ENCODE peak calls at places on chromosome 11, in five cellular contexts. N is A549, O is transverse colon, A is colonic mucosa, L is cardiac fibroblast. D is an unnamed sample.

GRCh38 chr11:75534291-75535038 is 8.7 kb upstream of the GDPD5 start:
- DNase-seq in N (no peak), O (peak), A (peak), L (no peak), D (no peak)

GRCh38 chr11:44072757-44073658 is 6.9 kb downstream of the ACCS start:
- DNase-seq in N (no peak), L (no peak), O (no peak), A (no peak), D (no peak)

GRCh38 chr11:100637706-100638105 is 49.4 kb upstream of the ARHGAP42 start:
- DNase-seq in N (no peak), L (no peak), O (no peak), A (no peak), D (no peak)

GRCh38 chr11:35963911-35964310 is 20.0 kb downstream of the LDLRAD3 start:
- DNase-seq in L (peak), N (no peak), O (no peak), A (no peak), D (no peak)

GRCh38 chr11:119706887-119707286 is 22.1 kb downstream of the NECTIN1 start:
- DNase-seq in N (peak), L (no peak), O (no peak), A (no peak), D (no peak)

GRCh38 chr11:17779861-17780594 is 45.4 kb downstream of the KCNC1 start:
- DNase-seq in L (no peak), N (no peak), A (no peak), O (no peak), D (no peak)

GRCh38 chr11:96827164-96827563 is 437.4 kb downstream of the JRKL start:
- DNase-seq in O (no peak), L (peak), N (no peak), A (no peak), D (no peak)

GRCh38 chr11:70501026-70501901 is 102.9 kb downstream of the CTTN start:
- DNase-seq in O (no peak), L (peak), A (no peak), N (no peak), D (no peak)

GRCh38 chr11:28760676-28761390 is 652.6 kb downstream of the METTL15 start:
- DNase-seq in L (no peak), O (no peak), A (no peak), N (no peak), D (no peak)

GRCh38 chr11:131370901-131371790 is 731 bp downstream of the NTM start:
- DNase-seq in L (no peak), N (no peak), O (no peak), A (no peak), D (no peak)
- H3K4me3 ChIP-seq in L (no peak), N (no peak), O (no peak), A (no peak), D (no peak)

DNA sequence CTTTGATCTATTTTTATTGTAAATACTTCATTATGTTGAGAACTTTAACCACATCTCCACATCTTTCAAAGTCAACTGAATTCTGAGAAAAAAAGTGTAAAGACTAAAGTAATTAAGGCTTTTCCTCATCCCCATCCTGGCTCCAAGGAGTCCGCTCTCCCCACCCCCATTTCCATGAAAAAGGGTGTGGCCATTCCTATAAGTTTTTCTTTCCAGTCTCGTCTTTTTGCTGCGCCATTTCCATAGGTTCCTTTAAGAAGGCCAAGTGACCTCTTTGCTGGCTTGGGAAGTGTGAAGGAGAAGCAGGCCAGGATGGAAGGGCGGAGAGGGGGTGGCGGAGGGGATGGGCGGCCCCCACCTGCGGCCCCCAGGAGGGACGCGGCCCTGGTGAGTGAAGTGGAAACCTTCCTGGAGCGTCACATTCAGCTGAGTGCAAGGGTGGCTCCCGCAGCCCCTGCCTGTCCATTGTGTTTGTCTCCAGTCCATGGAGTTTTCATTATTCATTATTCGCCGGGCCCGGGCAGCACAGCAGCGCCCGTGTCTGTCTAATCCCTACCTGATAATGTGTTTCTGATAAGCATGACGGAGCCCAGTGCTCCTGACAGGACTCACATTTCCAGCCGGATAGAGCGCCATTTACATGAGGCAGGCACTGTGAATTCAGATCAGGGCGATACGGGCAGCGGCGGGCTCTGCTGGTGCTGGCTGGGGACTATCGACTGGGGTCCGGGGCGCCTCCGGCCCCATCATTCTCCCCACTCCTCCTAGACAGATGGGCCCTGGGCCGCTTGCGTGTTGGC is 739.8 kb downstream of the OPCML start:
- DNase-seq in O (no peak), N (no peak), A (no peak), L (no peak), D (no peak)
- H3K4me3 ChIP-seq in O (no peak), N (no peak), A (no peak), L (no peak), D (no peak)

GRCh38 chr11:47143322-47143721 is 33.4 kb downstream of the ARFGAP2 start:
- DNase-seq in A (no peak), N (no peak), O (no peak), L (peak), D (no peak)

GRCh38 chr11:47136921-47137320 is 39.8 kb downstream of the ARFGAP2 start:
- DNase-seq in N (no peak), L (no peak), A (no peak), O (no peak), D (no peak)

GRCh38 chr11:47137476-47137875 is 39.2 kb downstream of the ARFGAP2 start:
- DNase-seq in O (no peak), A (no peak), N (no peak), L (no peak), D (no peak)

GRCh38 chr11:47136327-47136726 is 40.4 kb downstream of the ARFGAP2 start:
- DNase-seq in O (no peak), N (no peak), A (no peak), L (no peak), D (no peak)

GRCh38 chr11:47139878-47140277 is 36.8 kb downstream of the ARFGAP2 start:
- DNase-seq in O (no peak), N (no peak), A (no peak), L (no peak), D (no peak)
- H3K4me3 ChIP-seq in O (no peak), N (no peak), A (no peak), L (no peak), D (no peak)

GRCh38 chr11:6258571-6258998 is 1.1 kb upstream of the CCKBR start:
- DNase-seq in O (no peak), A (no peak), L (no peak), N (no peak), D (no peak)
- H3K4me3 ChIP-seq in O (no peak), A (no peak), L (no peak), N (peak), D (no peak)

GRCh38 chr11:660281-660680 is 23.2 kb downstream of the DRD4 start:
- DNase-seq in O (no peak), L (no peak), A (no peak), N (no peak), D (no peak)

GRCh38 chr11:659532-660085 is 22.5 kb downstream of the DRD4 start:
- DNase-seq in O (no peak), L (no peak), N (no peak), A (no peak), D (no peak)

GRCh38 chr11:657691-658126 is 20.6 kb downstream of the DRD4 start:
- DNase-seq in L (no peak), O (no peak), A (no peak), N (no peak), D (no peak)

GRCh38 chr11:662689-663274 is 25.7 kb downstream of the DRD4 start:
- DNase-seq in L (peak), N (peak), A (peak), O (peak), D (peak)

GRCh38 chr11:660681-661444 is 23.8 kb downstream of the DRD4 start:
- DNase-seq in O (no peak), L (no peak), N (no peak), A (no peak), D (no peak)
- H3K4me3 ChIP-seq in O (no peak), L (no peak), N (no peak), A (no peak), D (no peak)

DNA sequence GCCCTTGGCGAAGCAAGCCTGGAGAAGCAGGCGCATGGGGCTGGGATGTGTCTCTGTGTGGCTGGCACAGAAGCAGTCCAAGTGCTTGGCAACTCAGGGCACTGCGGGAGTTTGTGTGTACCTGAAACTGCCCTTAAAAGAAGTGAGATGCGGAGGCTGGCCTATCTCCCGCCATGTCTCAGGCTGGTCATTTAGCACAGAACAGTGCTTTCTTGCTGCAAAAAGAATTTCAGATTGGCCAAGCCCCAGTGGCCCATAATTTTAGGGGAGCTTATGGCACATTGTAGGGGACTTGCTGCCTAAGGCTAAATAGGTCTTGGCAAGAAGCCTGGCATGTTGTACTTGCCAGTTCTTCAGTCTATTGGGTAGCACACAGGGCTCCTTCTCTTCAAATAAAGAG is 16.4 kb downstream of the EHF start:
- DNase-seq in A (no peak), L (no peak), O (no peak), N (no peak), D (no peak)
- H3K4me3 ChIP-seq in A (no peak), L (no peak), O (no peak), N (no peak), D (no peak)

DNA sequence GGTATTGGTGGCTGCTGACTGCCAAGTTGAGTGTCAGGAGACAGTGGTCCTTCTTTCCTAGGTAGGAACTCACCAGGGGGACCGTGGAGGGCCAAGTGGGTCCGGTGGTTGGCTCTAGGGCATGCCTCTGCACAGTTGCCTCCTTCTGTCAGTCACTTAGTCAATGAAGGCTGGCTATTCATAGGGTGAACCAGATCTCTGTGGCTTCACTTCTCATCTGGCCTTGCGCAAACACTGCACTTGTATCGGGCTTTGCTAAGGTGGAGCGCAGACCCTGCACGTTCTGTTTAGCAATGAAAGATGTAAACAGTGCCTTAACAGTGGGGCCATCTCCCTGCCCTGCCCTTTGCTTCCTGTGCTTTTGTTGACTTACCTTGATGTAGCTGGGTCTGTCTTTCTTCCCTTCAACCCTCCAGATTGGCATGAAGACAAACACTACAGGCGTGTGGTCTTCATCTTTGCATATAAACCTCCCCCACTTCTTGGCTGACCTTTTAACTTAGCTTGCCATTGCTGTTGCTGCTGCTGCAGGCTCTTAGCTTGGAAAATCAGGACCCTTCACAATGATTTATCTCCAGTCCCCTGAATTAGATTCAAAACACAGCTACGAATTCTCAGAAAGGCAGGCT is 6.8 kb upstream of the SORL1-AS1 start:
- DNase-seq in A (no peak), N (no peak), L (no peak), O (no peak), D (no peak)
- H3K4me3 ChIP-seq in A (no peak), N (no peak), L (no peak), O (no peak), D (no peak)

GRCh38 chr11:64800633-64801464 is 2.2 kb downstream of the MAP4K2 start:
- DNase-seq in L (no peak), N (no peak), A (no peak), O (no peak), D (no peak)
- H3K4me3 ChIP-seq in L (no peak), N (no peak), A (no peak), O (no peak), D (peak)

DNA sequence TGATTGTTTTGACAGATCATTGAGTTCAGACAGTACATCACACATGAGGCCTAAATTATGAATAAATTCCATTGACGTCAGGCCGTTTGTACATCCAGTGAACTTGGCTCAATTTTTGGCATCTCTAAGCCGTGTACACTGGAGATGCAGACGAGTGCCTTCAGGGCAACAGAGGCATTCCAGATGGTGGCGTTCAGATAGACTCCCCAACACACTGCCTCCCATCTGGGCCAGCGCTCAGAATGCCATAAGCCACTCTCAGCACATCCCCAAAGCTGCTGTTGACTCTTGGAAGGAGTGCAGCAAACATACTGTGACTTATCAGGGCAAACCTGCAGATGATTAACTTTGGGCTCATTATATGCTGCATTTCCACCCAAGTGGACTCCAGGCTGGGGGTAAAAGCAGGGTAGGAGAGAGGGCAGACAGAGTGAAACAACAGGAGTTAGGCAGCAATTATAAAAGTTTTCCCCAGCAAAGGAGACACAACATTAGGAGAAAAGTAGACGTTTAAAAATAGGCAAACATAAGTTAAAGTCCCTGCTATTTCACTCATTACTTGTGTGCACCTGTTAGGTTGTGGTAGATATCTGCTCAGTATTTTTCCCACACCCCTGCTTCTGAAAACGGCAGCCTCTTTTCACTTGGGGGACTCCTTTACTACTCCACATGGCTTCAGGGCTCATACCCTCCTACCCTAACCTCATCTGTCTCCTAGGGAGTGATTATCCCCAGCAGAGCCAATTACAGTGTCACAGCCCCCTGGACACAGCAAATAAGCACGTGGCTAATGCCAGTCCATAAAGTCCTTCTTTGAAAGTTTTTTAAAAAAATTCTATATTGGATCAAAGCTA is 60.1 kb upstream of the PDE3B start:
- DNase-seq in A (peak), N (no peak), L (no peak), O (peak), D (no peak)
- H3K4me3 ChIP-seq in A (no peak), N (no peak), L (no peak), O (no peak), D (no peak)

D was measured in lung.